ENCODE peak calls at places on chromosomes 16 and 17, in six cellular contexts. Z, B, K, R, W and V are unnamed samples.

GRCh38 chr16:64167851-64168770 is 953.8 kb downstream of the CDH11 start:
- DNase-seq in Z (no peak), B (no peak), K (peak; percentile 7), R (peak; percentile 12), W (no peak), V (peak; percentile 20)

GRCh38 chr17:59893617-59894100 is 738 bp downstream of the RPS6KB1 start:
- DNase-seq in Z (no peak), B (no peak), K (peak; percentile 19), R (peak; percentile 23), W (peak; percentile 67), V (peak; percentile 65)

GRCh38 chr16:3745751-3746355 is 28.5 kb upstream of the TRAP1 start:
- DNase-seq in Z (no peak), B (no peak), K (no peak), R (no peak), W (no peak), V (no peak)

GRCh38 chr17:41144846-41145245 is 4.5 kb upstream of the KRTAP4-6 start:
- DNase-seq in Z (no peak), B (no peak), K (no peak), R (no peak), W (no peak), V (no peak)

GRCh38 chr17:57670769-57671545 is 74.1 kb downstream of the CCDC182 start:
- DNase-seq in Z (no peak), B (no peak), K (no peak), R (no peak), W (no peak), V (no peak)

GRCh38 chr17:8120520-8121443 is 2.5 kb upstream of the ALOXE3 start:
- DNase-seq in Z (peak; percentile 94), B (peak; percentile 44), K (peak; percentile 75), R (peak; percentile 63), W (peak; percentile 87), V (peak; percentile 97)

GRCh38 chr17:68511671-68512246 is 471 bp upstream of the PRKAR1A start:
- DNase-seq in Z (no peak), B (peak; percentile 63), K (peak; percentile 83), R (peak; percentile 83), W (peak; percentile 92), V (peak; percentile 89)

GRCh38 chr16:56450901-56451752 is at the start of the genes NUDT21 and OGFOD1:
- DNase-seq in Z (peak; percentile 87), B (peak; percentile 89), K (peak; percentile 97), R (peak; percentile 100), W (peak; percentile 97), V (peak; percentile 98)

GRCh38 chr17:13953871-13954270 is 115.4 kb upstream of the COX10 start:
- DNase-seq in Z (no peak), B (no peak), K (no peak), R (no peak), W (no peak), V (no peak)

GRCh38 chr17:75573540-75573957 is 14.1 kb upstream of the MYO15B start:
- DNase-seq in Z (no peak), B (no peak), K (no peak), R (no peak), W (no peak), V (no peak)

GRCh38 chr16:21145738-21146137 is 4.9 kb downstream of the DNAH3 start:
- DNase-seq in Z (no peak), B (no peak), K (no peak), R (no peak), W (no peak), V (no peak)

GRCh38 chr16:89446136-89446974 is 44.0 kb downstream of the ANKRD11 start:
- DNase-seq in Z (peak; percentile 53), B (no peak), K (no peak), R (no peak), W (no peak), V (peak; percentile 45)